ENCODE peak calls at places on chromosome 13, in seven cellular contexts. Z is ovary, D is pancreas, H is transverse colon, C is epithelial cell of prostate, J is caudate nucleus, G is ascending aorta. K is an unnamed sample.

GRCh38 chr13:44426461-44426860 is 52.8 kb downstream of the SERP2 start:
- DNase-seq in D (no peak), J (no peak), H (no peak), G (no peak), Z (no peak), C (no peak), K (no peak)

GRCh38 chr13:23060972-23061371 is 119.8 kb upstream of the SGCG start:
- DNase-seq in H (no peak), J (no peak), D (no peak), Z (no peak), C (no peak), G (no peak), K (no peak)

GRCh38 chr13:36915106-36915505 is 4.9 kb downstream of the SMAD9 start:
- DNase-seq in H (no peak), J (no peak), D (no peak), G (no peak), Z (no peak), C (no peak), K (no peak)

GRCh38 chr13:70253834-70254233 is 145.6 kb upstream of the KLHL1 start:
- DNase-seq in Z (no peak), J (no peak), G (no peak), H (no peak), C (peak; percentile 8), D (no peak), K (no peak)

GRCh38 chr13:112874751-112875300 is 94.2 kb upstream of the MCF2L start:
- DNase-seq in D (no peak), H (no peak), J (no peak), G (peak; percentile 51), C (no peak), Z (peak; percentile 20), K (no peak)

GRCh38 chr13:100363874-100364273 is 224.7 kb downstream of the GGACT start:
- DNase-seq in D (no peak), Z (no peak), C (peak; percentile 6), G (no peak), J (no peak), H (no peak), K (no peak)

GRCh38 chr13:91399189-91400093 is 1.0 kb downstream of the GPC5 start:
- DNase-seq in H (no peak), Z (no peak), J (no peak), C (no peak), G (no peak), D (no peak), K (no peak)

GRCh38 chr13:95660981-95661581 is 15.9 kb upstream of the DNAJC3 start:
- DNase-seq in C (no peak), J (no peak), Z (no peak), H (no peak), G (no peak), D (no peak), K (peak; percentile 36)

GRCh38 chr13:34276764-34277163 is 458.8 kb downstream of the RFC3 start:
- DNase-seq in H (no peak), C (no peak), Z (no peak), J (no peak), D (no peak), G (no peak), K (no peak)

GRCh38 chr13:32837973-32838940 is 178.0 kb upstream of the KL start:
- DNase-seq in G (no peak), J (no peak), D (no peak), C (no peak), H (no peak), Z (no peak), K (no peak)

GRCh38 chr13:107867701-107868661 is 347.4 kb downstream of the LIG4 start:
- DNase-seq in D (peak; percentile 40), J (peak; percentile 3), H (no peak), Z (peak; percentile 30), G (no peak), C (no peak), K (peak; percentile 17)

GRCh38 chr13:44755872-44756271 is 179.7 kb upstream of the TSC22D1 start:
- DNase-seq in C (peak; percentile 41), H (no peak), J (no peak), D (no peak), Z (no peak), G (no peak), K (peak; percentile 81)

GRCh38 chr13:28746289-28746612 is 27.5 kb upstream of the SLC46A3 start:
- DNase-seq in D (no peak), Z (no peak), J (no peak), C (no peak), G (no peak), H (no peak), K (no peak)
- H3K27ac ChIP-seq in D (no peak overlapping the region), Z (no peak overlapping the region), J (no peak overlapping the region), C (no peak overlapping the region), G (no peak overlapping the region), H (no peak overlapping the region), K (no peak overlapping the region)

GRCh38 chr13:73365240-73365639 is 306.4 kb downstream of the KLF5 start:
- DNase-seq in Z (no peak), C (no peak), J (no peak), H (no peak), D (no peak), G (no peak), K (no peak)
- H3K27ac ChIP-seq in Z (no peak overlapping the region), C (peak overlapping the region; percentile 97), J (no peak overlapping the region), H (peak overlapping the region; percentile 50), D (peak overlapping the region; percentile 66), G (no peak overlapping the region), K (peak overlapping the region; percentile 92)

GRCh38 chr13:20334309-20334708 is 102.2 kb upstream of the GJB6 start:
- DNase-seq in D (no peak), G (no peak), J (no peak), H (no peak), C (no peak), Z (no peak), K (no peak)
- H3K27ac ChIP-seq in D (no peak overlapping the region), G (no peak overlapping the region), J (no peak overlapping the region), H (no peak overlapping the region), C (no peak overlapping the region), Z (no peak overlapping the region), K (no peak overlapping the region)

DNA sequence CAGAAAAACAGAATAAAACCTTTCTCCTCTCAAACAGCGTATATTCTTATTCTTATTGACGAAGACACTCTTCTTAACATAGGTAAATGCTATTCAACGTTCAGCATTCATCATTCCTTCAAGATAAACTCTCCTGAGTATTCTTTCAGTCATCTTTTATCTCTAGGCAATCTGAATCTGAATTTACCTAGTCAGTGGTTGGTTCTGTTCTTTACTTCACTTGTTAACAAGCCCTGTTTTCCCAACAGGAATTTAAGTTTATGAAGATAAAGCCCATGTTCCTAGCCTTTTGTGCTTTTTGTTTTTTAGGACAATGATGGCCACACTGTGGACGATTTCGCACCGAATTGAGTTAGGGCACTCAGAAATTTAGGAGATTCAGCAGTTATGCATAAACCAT is 3.2 kb downstream of the ELF1 start:
- DNase-seq in H (no peak), D (no peak), G (no peak), C (no peak), Z (no peak), J (no peak), K (no peak)
- H3K27ac ChIP-seq in H (peak overlapping the region; percentile 87), D (peak overlapping the region; percentile 95), G (no peak overlapping the region), C (no peak overlapping the region), Z (no peak overlapping the region), J (no peak overlapping the region), K (no peak overlapping the region)

GRCh38 chr13:50123002-50123401 is 107.8 kb downstream of the KCNRG start:
- DNase-seq in J (no peak), G (no peak), Z (no peak), D (no peak), H (no peak), C (no peak), K (no peak)

GRCh38 chr13:50123862-50124535 is 108.8 kb downstream of the KCNRG start:
- DNase-seq in G (peak; percentile 98), H (peak; percentile 80), D (peak; percentile 93), C (peak; percentile 73), J (peak; percentile 93), Z (no peak), K (peak; percentile 83)

GRCh38 chr13:50122465-50122864 is 107.2 kb downstream of the KCNRG start:
- DNase-seq in G (no peak), Z (no peak), H (no peak), J (no peak), C (no peak), D (no peak), K (no peak)

GRCh38 chr13:50124536-50125305 is 109.5 kb downstream of the KCNRG start:
- DNase-seq in H (peak; percentile 97), C (no peak), Z (peak; percentile 94), J (no peak), G (peak; percentile 78), D (no peak), K (peak; percentile 66)

GRCh38 chr13:50123515-50123861 is 108.2 kb downstream of the KCNRG start:
- DNase-seq in G (no peak), J (no peak), H (no peak), D (no peak), C (no peak), Z (no peak), K (no peak)
- H3K27ac ChIP-seq in G (peak overlapping the region; percentile 100), J (peak overlapping the region; percentile 99), H (peak overlapping the region; percentile 97), D (peak overlapping the region; percentile 100), C (peak overlapping the region; percentile 93), Z (peak overlapping the region; percentile 97), K (peak overlapping the region; percentile 86)

GRCh38 chr13:114124921-114125320 is 7.5 kb downstream of the RASA3 start:
- DNase-seq in G (peak; percentile 56), C (peak; percentile 45), J (no peak), Z (no peak), D (no peak), H (no peak), K (peak; percentile 85)
- H3K27ac ChIP-seq in G (no peak overlapping the region), C (no peak overlapping the region), J (no peak overlapping the region), Z (no peak overlapping the region), D (no peak overlapping the region), H (no peak overlapping the region), K (no peak overlapping the region)

K was measured in foreskin keratinocyte.